ENCODE peak calls at places on chromosomes 5 and 9, in eight cellular contexts. One of them, this sample, is unnamed. For H3K36me3, the result is how much of the 10 kb centered on the place peaks cover.

GRCh38 chr5:81353189-81353588 is 40.7 kb downstream of the ACOT12 start:
- DNase-seq in hepatocyte: peak
- DNase-seq in PC-3: no peak
- DNase-seq in CD8-positive, alpha-beta T cell: no peak
- DNase-seq in effector memory CD4-positive, alpha-beta T cell: no peak
- DNase-seq in kidney: no peak
- DNase-seq in heart left ventricle: no peak
- DNase-seq in SJSA1: no peak
- DNase-seq in this sample: peak

GRCh38 chr5:33275921-33276705 is 164.7 kb upstream of the TARS1 start:
- DNase-seq in hepatocyte: no peak
- DNase-seq in PC-3: no peak
- DNase-seq in CD8-positive, alpha-beta T cell: no peak
- DNase-seq in effector memory CD4-positive, alpha-beta T cell: no peak
- DNase-seq in kidney: no peak
- DNase-seq in heart left ventricle: no peak
- DNase-seq in SJSA1: peak
- DNase-seq in this sample: no peak

GRCh38 chr5:179700401-179700918 is 1.7 kb downstream of the CANX start:
- DNase-seq in hepatocyte: peak
- DNase-seq in PC-3: no peak
- DNase-seq in CD8-positive, alpha-beta T cell: no peak
- DNase-seq in effector memory CD4-positive, alpha-beta T cell: no peak
- DNase-seq in kidney: no peak
- DNase-seq in heart left ventricle: no peak
- DNase-seq in SJSA1: no peak
- DNase-seq in this sample: no peak

GRCh38 chr5:81696418-81697397 is 54.2 kb downstream of the SSBP2 start:
- DNase-seq in hepatocyte: no peak
- DNase-seq in PC-3: no peak
- DNase-seq in CD8-positive, alpha-beta T cell: no peak
- DNase-seq in effector memory CD4-positive, alpha-beta T cell: no peak
- DNase-seq in kidney: no peak
- DNase-seq in heart left ventricle: no peak
- DNase-seq in SJSA1: no peak
- DNase-seq in this sample: no peak

GRCh38 chr9:35353731-35354365 is 136.1 kb upstream of the RUSC2 start:
- DNase-seq in hepatocyte: no peak
- DNase-seq in PC-3: no peak
- DNase-seq in CD8-positive, alpha-beta T cell: no peak
- DNase-seq in effector memory CD4-positive, alpha-beta T cell: no peak
- DNase-seq in kidney: no peak
- DNase-seq in heart left ventricle: no peak
- DNase-seq in SJSA1: no peak
- DNase-seq in this sample: no peak

GRCh38 chr5:98763001-98763630 is 10.3 kb upstream of the RGMB start:
- DNase-seq in hepatocyte: no peak
- DNase-seq in PC-3: peak
- DNase-seq in CD8-positive, alpha-beta T cell: no peak
- DNase-seq in effector memory CD4-positive, alpha-beta T cell: no peak
- DNase-seq in kidney: no peak
- DNase-seq in heart left ventricle: no peak
- DNase-seq in SJSA1: peak
- DNase-seq in this sample: no peak

GRCh38 chr5:115840825-115841224 is 540 bp downstream of the ATG12 start:
- DNase-seq in hepatocyte: no peak
- DNase-seq in PC-3: no peak
- DNase-seq in CD8-positive, alpha-beta T cell: no peak
- DNase-seq in effector memory CD4-positive, alpha-beta T cell: no peak
- DNase-seq in kidney: no peak
- DNase-seq in heart left ventricle: no peak
- DNase-seq in SJSA1: no peak
- DNase-seq in this sample: no peak

GRCh38 chr9:18776836-18777820 is 255.9 kb downstream of the SAXO1 start:
- DNase-seq in hepatocyte: no peak
- DNase-seq in PC-3: no peak
- DNase-seq in CD8-positive, alpha-beta T cell: no peak
- DNase-seq in effector memory CD4-positive, alpha-beta T cell: no peak
- DNase-seq in kidney: peak
- DNase-seq in heart left ventricle: peak
- DNase-seq in SJSA1: no peak
- DNase-seq in this sample: no peak

GRCh38 chr9:35518212-35518917 is 28.5 kb downstream of the RUSC2 start:
- DNase-seq in hepatocyte: peak
- DNase-seq in PC-3: peak
- DNase-seq in CD8-positive, alpha-beta T cell: no peak
- DNase-seq in effector memory CD4-positive, alpha-beta T cell: no peak
- DNase-seq in kidney: no peak
- DNase-seq in heart left ventricle: no peak
- DNase-seq in SJSA1: peak
- DNase-seq in this sample: no peak

GRCh38 chr9:126154869-126155268 is 171.8 kb upstream of the MVB12B start:
- DNase-seq in hepatocyte: no peak
- DNase-seq in PC-3: no peak
- DNase-seq in CD8-positive, alpha-beta T cell: no peak
- DNase-seq in effector memory CD4-positive, alpha-beta T cell: no peak
- DNase-seq in kidney: peak
- DNase-seq in heart left ventricle: peak
- DNase-seq in SJSA1: no peak
- DNase-seq in this sample: no peak

GRCh38 chr9:14524881-14525515 is 168.2 kb downstream of the ZDHHC21 start:
- DNase-seq in hepatocyte: no peak
- DNase-seq in PC-3: no peak
- DNase-seq in CD8-positive, alpha-beta T cell: no peak
- DNase-seq in effector memory CD4-positive, alpha-beta T cell: no peak
- DNase-seq in kidney: no peak
- DNase-seq in heart left ventricle: no peak
- DNase-seq in SJSA1: no peak
- DNase-seq in this sample: no peak

GRCh38 chr5:157253547-157253946 is 12.4 kb upstream of the CYFIP2 start:
- DNase-seq in hepatocyte: peak
- DNase-seq in PC-3: peak
- DNase-seq in CD8-positive, alpha-beta T cell: no peak
- DNase-seq in effector memory CD4-positive, alpha-beta T cell: no peak
- DNase-seq in kidney: no peak
- DNase-seq in heart left ventricle: no peak
- DNase-seq in SJSA1: peak
- DNase-seq in this sample: peak

GRCh38 chr9:91805031-91805430 is 145.0 kb downstream of the ROR2 start:
- DNase-seq in hepatocyte: no peak
- DNase-seq in PC-3: no peak
- DNase-seq in CD8-positive, alpha-beta T cell: no peak
- DNase-seq in effector memory CD4-positive, alpha-beta T cell: no peak
- DNase-seq in kidney: no peak
- DNase-seq in heart left ventricle: no peak
- DNase-seq in SJSA1: no peak
- DNase-seq in this sample: no peak

GRCh38 chr5:77751328-77752023 is 24.7 kb downstream of the TBCA start:
- DNase-seq in hepatocyte: no peak
- DNase-seq in PC-3: no peak
- DNase-seq in CD8-positive, alpha-beta T cell: no peak
- DNase-seq in effector memory CD4-positive, alpha-beta T cell: no peak
- DNase-seq in kidney: no peak
- DNase-seq in heart left ventricle: no peak
- DNase-seq in SJSA1: no peak
- DNase-seq in this sample: no peak

GRCh38 chr9:136339173-136339957 is 12.0 kb downstream of the GPSM1 start:
- DNase-seq in hepatocyte: peak
- DNase-seq in PC-3: peak
- DNase-seq in CD8-positive, alpha-beta T cell: no peak
- DNase-seq in effector memory CD4-positive, alpha-beta T cell: no peak
- DNase-seq in kidney: no peak
- DNase-seq in heart left ventricle: peak
- DNase-seq in SJSA1: peak
- DNase-seq in this sample: peak

GRCh38 chr9:122382901-122383850 is 12.4 kb downstream of the PTGS1 start:
- DNase-seq in hepatocyte: no peak
- DNase-seq in PC-3: no peak
- DNase-seq in CD8-positive, alpha-beta T cell: no peak
- DNase-seq in effector memory CD4-positive, alpha-beta T cell: no peak
- DNase-seq in kidney: no peak
- DNase-seq in heart left ventricle: no peak
- DNase-seq in SJSA1: no peak
- DNase-seq in this sample: no peak

GRCh38 chr9:82511626-82512025 is 523.1 kb downstream of the SPATA31D1 start:
- DNase-seq in hepatocyte: no peak
- DNase-seq in PC-3: no peak
- DNase-seq in CD8-positive, alpha-beta T cell: no peak
- DNase-seq in effector memory CD4-positive, alpha-beta T cell: no peak
- DNase-seq in kidney: no peak
- DNase-seq in heart left ventricle: no peak
- DNase-seq in SJSA1: no peak
- DNase-seq in this sample: no peak

GRCh38 chr5:39420482-39421145 is 4.2 kb downstream of the DAB2 start:
- DNase-seq in hepatocyte: peak
- DNase-seq in PC-3: peak
- DNase-seq in CD8-positive, alpha-beta T cell: no peak
- DNase-seq in effector memory CD4-positive, alpha-beta T cell: no peak
- DNase-seq in kidney: peak
- DNase-seq in heart left ventricle: peak
- DNase-seq in SJSA1: peak
- DNase-seq in this sample: no peak

GRCh38 chr5:140671472-140672210 is 1.7 kb downstream of the DND1 start:
- DNase-seq in hepatocyte: no peak
- DNase-seq in PC-3: no peak
- DNase-seq in CD8-positive, alpha-beta T cell: no peak
- DNase-seq in effector memory CD4-positive, alpha-beta T cell: no peak
- DNase-seq in kidney: no peak
- DNase-seq in heart left ventricle: no peak
- DNase-seq in SJSA1: no peak
- DNase-seq in this sample: no peak
- H3K4me3 ChIP-seq in hepatocyte: no peak
- H3K4me3 ChIP-seq in PC-3: no peak
- H3K4me3 ChIP-seq in CD8-positive, alpha-beta T cell: no peak
- H3K4me3 ChIP-seq in effector memory CD4-positive, alpha-beta T cell: no peak
- H3K4me3 ChIP-seq in kidney: no peak
- H3K4me3 ChIP-seq in heart left ventricle: no peak
- H3K4me3 ChIP-seq in SJSA1: no peak
- H3K4me3 ChIP-seq in this sample: no peak

DNA sequence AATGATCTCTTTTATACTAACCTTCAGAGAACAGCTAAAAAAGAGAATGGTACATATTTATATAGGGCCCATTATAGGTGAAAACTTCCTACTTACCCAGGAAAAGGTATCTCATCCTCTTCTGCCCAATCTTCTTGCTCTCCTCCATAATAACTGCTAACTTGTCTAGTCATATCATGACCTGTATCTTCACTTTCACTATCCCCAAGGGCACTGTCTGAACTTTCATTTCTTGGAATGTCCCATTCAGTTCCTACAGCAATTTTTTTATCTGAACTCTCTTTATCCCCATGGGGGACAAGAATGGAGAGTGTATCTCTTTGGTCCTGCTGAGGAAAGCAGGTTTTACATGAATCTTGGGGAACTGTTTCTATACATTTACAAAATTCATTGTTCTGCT is 36.4 kb upstream of the RAPGEF6 start:
- DNase-seq in hepatocyte: no peak
- DNase-seq in PC-3: no peak
- DNase-seq in CD8-positive, alpha-beta T cell: no peak
- DNase-seq in effector memory CD4-positive, alpha-beta T cell: no peak
- DNase-seq in kidney: no peak
- DNase-seq in heart left ventricle: no peak
- DNase-seq in SJSA1: no peak
- DNase-seq in this sample: no peak
- H3K36me3 ChIP-seq in hepatocyte: under half
- H3K36me3 ChIP-seq in PC-3: under half
- H3K36me3 ChIP-seq in CD8-positive, alpha-beta T cell: under half
- H3K36me3 ChIP-seq in effector memory CD4-positive, alpha-beta T cell: under half
- H3K36me3 ChIP-seq in kidney: under half
- H3K36me3 ChIP-seq in heart left ventricle: half or more
- H3K36me3 ChIP-seq in SJSA1: half or more
- H3K36me3 ChIP-seq in this sample: under half

GRCh38 chr5:142698447-142698846 is 12.6 kb upstream of the FGF1 start:
- DNase-seq in hepatocyte: no peak
- DNase-seq in PC-3: no peak
- DNase-seq in CD8-positive, alpha-beta T cell: no peak
- DNase-seq in effector memory CD4-positive, alpha-beta T cell: no peak
- DNase-seq in kidney: no peak
- DNase-seq in heart left ventricle: no peak
- DNase-seq in SJSA1: peak
- DNase-seq in this sample: no peak
- H3K27ac ChIP-seq in hepatocyte: no peak
- H3K27ac ChIP-seq in PC-3: no peak
- H3K27ac ChIP-seq in CD8-positive, alpha-beta T cell: no peak
- H3K27ac ChIP-seq in effector memory CD4-positive, alpha-beta T cell: no peak
- H3K27ac ChIP-seq in kidney: peak
- H3K27ac ChIP-seq in heart left ventricle: peak
- H3K27ac ChIP-seq in SJSA1: no peak
- H3K27ac ChIP-seq in this sample: peak

GRCh38 chr9:133536536-133536935 is 2.0 kb downstream of the ADAMTSL2 start:
- DNase-seq in hepatocyte: no peak
- DNase-seq in PC-3: no peak
- DNase-seq in CD8-positive, alpha-beta T cell: no peak
- DNase-seq in effector memory CD4-positive, alpha-beta T cell: no peak
- DNase-seq in kidney: no peak
- DNase-seq in heart left ventricle: no peak
- DNase-seq in SJSA1: no peak
- DNase-seq in this sample: no peak

GRCh38 chr9:133533878-133534277 is 626 bp upstream of the ADAMTSL2 start:
- DNase-seq in hepatocyte: no peak
- DNase-seq in PC-3: no peak
- DNase-seq in CD8-positive, alpha-beta T cell: no peak
- DNase-seq in effector memory CD4-positive, alpha-beta T cell: no peak
- DNase-seq in kidney: no peak
- DNase-seq in heart left ventricle: no peak
- DNase-seq in SJSA1: no peak
- DNase-seq in this sample: no peak

GRCh38 chr9:133536080-133536479 is 1.6 kb downstream of the ADAMTSL2 start:
- DNase-seq in hepatocyte: no peak
- DNase-seq in PC-3: no peak
- DNase-seq in CD8-positive, alpha-beta T cell: no peak
- DNase-seq in effector memory CD4-positive, alpha-beta T cell: no peak
- DNase-seq in kidney: no peak
- DNase-seq in heart left ventricle: no peak
- DNase-seq in SJSA1: no peak
- DNase-seq in this sample: no peak

GRCh38 chr9:133534346-133535284 is at the start of gene ADAMTSL2:
- DNase-seq in hepatocyte: peak
- DNase-seq in PC-3: no peak
- DNase-seq in CD8-positive, alpha-beta T cell: peak
- DNase-seq in effector memory CD4-positive, alpha-beta T cell: no peak
- DNase-seq in kidney: peak
- DNase-seq in heart left ventricle: peak
- DNase-seq in SJSA1: no peak
- DNase-seq in this sample: peak

DNA sequence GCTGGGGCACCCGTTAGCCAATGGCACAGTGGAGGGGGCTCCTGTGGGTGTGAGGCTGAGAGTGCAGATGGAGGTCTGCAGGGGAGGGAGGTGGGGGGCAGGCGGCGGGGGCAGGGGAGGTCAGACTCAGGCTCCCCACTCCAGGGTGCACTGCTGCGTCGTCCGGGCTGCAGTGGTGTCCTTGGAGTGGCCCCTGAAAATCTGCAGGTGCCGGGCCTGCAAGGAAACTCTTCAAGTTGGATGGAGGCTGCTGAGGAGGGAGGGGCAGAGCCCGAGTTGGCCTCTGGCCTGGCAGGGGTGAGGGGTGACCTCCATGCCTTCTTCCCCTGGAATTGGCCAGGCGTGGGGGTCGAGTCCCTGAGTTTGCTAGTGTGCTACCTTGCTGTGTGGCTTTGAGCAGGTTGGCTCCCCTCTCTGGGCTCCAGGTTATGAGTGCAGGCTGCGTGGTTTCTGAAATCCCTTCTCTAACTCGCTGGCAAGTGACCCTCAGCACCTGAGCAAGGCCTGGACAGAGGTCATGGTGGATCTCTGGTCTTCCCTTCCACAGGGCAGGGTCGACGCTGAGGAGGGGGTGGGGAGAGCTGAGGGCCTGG is 877 bp downstream of the ADAMTSL2 start:
- DNase-seq in hepatocyte: no peak
- DNase-seq in PC-3: no peak
- DNase-seq in CD8-positive, alpha-beta T cell: no peak
- DNase-seq in effector memory CD4-positive, alpha-beta T cell: no peak
- DNase-seq in kidney: no peak
- DNase-seq in heart left ventricle: no peak
- DNase-seq in SJSA1: no peak
- DNase-seq in this sample: no peak
- H3K4me3 ChIP-seq in hepatocyte: no peak
- H3K4me3 ChIP-seq in PC-3: no peak
- H3K4me3 ChIP-seq in CD8-positive, alpha-beta T cell: no peak
- H3K4me3 ChIP-seq in effector memory CD4-positive, alpha-beta T cell: no peak
- H3K4me3 ChIP-seq in kidney: peak
- H3K4me3 ChIP-seq in heart left ventricle: peak
- H3K4me3 ChIP-seq in SJSA1: no peak
- H3K4me3 ChIP-seq in this sample: no peak